ENCODE peak calls at places on chromosomes 11 and 22, in five cellular contexts. One of them, this sample, is unnamed.

GRCh38 chr11:74577624-74578396 is 14.6 kb upstream of the POLD3 start:
- DNase-seq in mucosa of descending colon: no peak
- DNase-seq in K562: no peak
- DNase-seq in ascending aorta: no peak
- DNase-seq in Calu3: no peak
- DNase-seq in this sample: no peak

GRCh38 chr11:20715464-20715863 is 46.1 kb downstream of the NELL1 start:
- DNase-seq in Calu3: no peak
- DNase-seq in mucosa of descending colon: no peak
- DNase-seq in K562: no peak
- DNase-seq in ascending aorta: no peak
- DNase-seq in this sample: no peak

GRCh38 chr22:47162865-47163264 is 400.4 kb downstream of the TBC1D22A start:
- DNase-seq in K562: no peak
- DNase-seq in ascending aorta: no peak
- DNase-seq in mucosa of descending colon: peak; percentile 14
- DNase-seq in Calu3: no peak
- DNase-seq in this sample: peak; percentile 16

GRCh38 chr22:46542011-46542985 is 4.9 kb upstream of the CELSR1 start:
- DNase-seq in K562: peak; percentile 52
- DNase-seq in ascending aorta: no peak
- DNase-seq in Calu3: peak; percentile 91
- DNase-seq in mucosa of descending colon: peak; percentile 85
- DNase-seq in this sample: peak; percentile 81

GRCh38 chr22:31250740-31251330 is 38.7 kb downstream of the LIMK2 start:
- DNase-seq in mucosa of descending colon: no peak
- DNase-seq in Calu3: no peak
- DNase-seq in K562: no peak
- DNase-seq in ascending aorta: no peak
- DNase-seq in this sample: no peak

GRCh38 chr11:119540370-119541125 is 117.6 kb upstream of the THY1 start:
- DNase-seq in K562: no peak
- DNase-seq in mucosa of descending colon: no peak
- DNase-seq in Calu3: no peak
- DNase-seq in ascending aorta: no peak
- DNase-seq in this sample: no peak

GRCh38 chr11:78420796-78421209 is 3.2 kb upstream of the GAB2 start:
- DNase-seq in K562: no peak
- DNase-seq in ascending aorta: peak; percentile 64
- DNase-seq in mucosa of descending colon: peak; percentile 46
- DNase-seq in Calu3: no peak
- DNase-seq in this sample: no peak

GRCh38 chr11:32615422-32615821 is 31.8 kb downstream of the EIF3M start:
- DNase-seq in K562: no peak
- DNase-seq in Calu3: no peak
- DNase-seq in ascending aorta: no peak
- DNase-seq in mucosa of descending colon: no peak
- DNase-seq in this sample: no peak

GRCh38 chr11:72732329-72732728 is 19.9 kb downstream of the ARAP1 start:
- DNase-seq in ascending aorta: no peak
- DNase-seq in mucosa of descending colon: no peak
- DNase-seq in K562: no peak
- DNase-seq in Calu3: no peak
- DNase-seq in this sample: no peak

GRCh38 chr11:123174196-123175183 is 20.6 kb downstream of the CLMP start:
- DNase-seq in Calu3: no peak
- DNase-seq in K562: no peak
- DNase-seq in mucosa of descending colon: no peak
- DNase-seq in ascending aorta: no peak
- DNase-seq in this sample: no peak

GRCh38 chr22:19895160-19895849 is 40.6 kb upstream of the GNB1L start:
- DNase-seq in Calu3: no peak
- DNase-seq in mucosa of descending colon: no peak
- DNase-seq in ascending aorta: no peak
- DNase-seq in K562: no peak
- DNase-seq in this sample: no peak

GRCh38 chr11:19939415-19939929 is 220.8 kb downstream of the DBX1 start:
- DNase-seq in Calu3: no peak
- DNase-seq in mucosa of descending colon: no peak
- DNase-seq in K562: no peak
- DNase-seq in ascending aorta: no peak
- DNase-seq in this sample: no peak

GRCh38 chr22:42876041-42876440 is 19.0 kb upstream of the ARFGAP3 start:
- DNase-seq in ascending aorta: no peak
- DNase-seq in K562: no peak
- DNase-seq in mucosa of descending colon: no peak
- DNase-seq in Calu3: no peak
- DNase-seq in this sample: no peak

GRCh38 chr22:42877158-42877557 is 20.1 kb upstream of the ARFGAP3 start:
- DNase-seq in mucosa of descending colon: no peak
- DNase-seq in Calu3: no peak
- DNase-seq in K562: no peak
- DNase-seq in ascending aorta: no peak
- DNase-seq in this sample: no peak

GRCh38 chr22:42879371-42880021 is 22.4 kb upstream of the ARFGAP3 start:
- DNase-seq in mucosa of descending colon: no peak
- DNase-seq in K562: no peak
- DNase-seq in Calu3: no peak
- DNase-seq in ascending aorta: no peak
- DNase-seq in this sample: no peak

GRCh38 chr22:42878561-42879305 is 21.7 kb upstream of the ARFGAP3 start:
- DNase-seq in K562: no peak
- DNase-seq in ascending aorta: no peak
- DNase-seq in mucosa of descending colon: no peak
- DNase-seq in Calu3: no peak
- DNase-seq in this sample: no peak

GRCh38 chr22:42877597-42878340 is 20.7 kb upstream of the ARFGAP3 start:
- DNase-seq in mucosa of descending colon: no peak
- DNase-seq in ascending aorta: no peak
- DNase-seq in K562: no peak
- DNase-seq in Calu3: no peak
- DNase-seq in this sample: no peak
- TF ChIP-seq CTCF in mucosa of descending colon: no peak
- TF ChIP-seq CTCF in ascending aorta: no peak
- TF ChIP-seq CTCF in K562: no peak
- TF ChIP-seq CTCF in Calu3: no peak
- TF ChIP-seq CTCF in this sample: no peak

DNA sequence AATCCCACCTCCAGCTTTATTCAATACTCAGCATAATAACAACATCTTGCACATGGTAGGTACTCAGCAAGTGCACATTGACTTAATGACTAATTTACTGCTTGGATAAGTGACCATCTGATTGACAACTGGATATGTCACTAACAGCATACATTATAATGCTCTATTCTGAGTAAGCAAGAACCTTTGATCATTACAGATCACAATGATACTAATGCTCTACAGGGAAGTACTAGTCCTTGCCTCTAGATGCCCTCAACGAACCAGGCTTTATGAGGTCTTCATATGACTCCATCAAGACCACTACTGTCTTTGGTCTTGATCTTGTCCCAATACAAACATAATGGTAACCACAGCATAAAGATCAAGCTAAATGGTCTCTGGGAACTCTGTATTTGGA is 167.6 kb upstream of the MTMR2 start:
- DNase-seq in Calu3: no peak
- DNase-seq in mucosa of descending colon: no peak
- DNase-seq in K562: no peak
- DNase-seq in ascending aorta: no peak
- DNase-seq in this sample: no peak
- TF ChIP-seq CTCF in Calu3: no peak
- TF ChIP-seq CTCF in mucosa of descending colon: no peak
- TF ChIP-seq CTCF in K562: peak; percentile 29
- TF ChIP-seq CTCF in ascending aorta: no peak
- TF ChIP-seq CTCF in this sample: no peak

DNA sequence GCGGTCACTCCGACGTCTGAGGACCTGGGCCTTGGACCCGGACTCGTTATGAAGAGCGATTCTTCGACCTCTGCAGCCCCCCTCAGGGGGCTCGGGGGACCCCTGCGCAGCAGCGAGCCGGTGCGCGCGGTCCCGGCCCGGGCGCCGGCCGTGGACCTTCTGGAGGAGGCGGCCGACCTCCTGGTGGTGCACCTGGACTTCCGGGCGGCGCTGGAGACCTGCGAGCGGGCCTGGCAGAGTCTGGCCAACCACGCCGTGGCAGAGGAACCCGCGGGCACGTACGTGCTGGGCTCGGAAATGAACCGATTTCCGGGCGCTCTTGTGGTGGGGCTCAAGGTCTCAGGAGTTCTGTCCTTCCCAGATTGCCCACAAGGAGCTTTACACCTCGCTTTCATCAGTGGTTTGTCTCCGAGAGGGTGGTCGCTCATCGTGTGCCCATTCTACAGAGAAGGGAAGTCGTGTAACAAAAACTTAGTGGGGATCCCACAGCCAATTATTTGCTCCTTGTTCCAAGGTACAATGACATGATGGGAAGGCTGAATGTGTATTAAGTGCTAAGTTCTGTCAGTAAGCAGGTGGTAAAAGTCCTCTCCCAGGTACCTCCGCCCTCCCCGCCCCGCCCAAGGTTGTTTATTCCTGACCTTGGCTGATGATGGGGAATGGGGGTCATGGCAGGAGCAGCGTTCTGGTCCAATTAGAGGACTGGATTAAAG is 695 bp downstream of the PEX26 start:
- DNase-seq in Calu3: peak; percentile 69
- DNase-seq in K562: peak; percentile 34
- DNase-seq in ascending aorta: no peak
- DNase-seq in mucosa of descending colon: peak; percentile 78
- DNase-seq in this sample: no peak
- TF ChIP-seq CTCF in Calu3: no peak
- TF ChIP-seq CTCF in K562: no peak
- TF ChIP-seq CTCF in ascending aorta: no peak
- TF ChIP-seq CTCF in mucosa of descending colon: no peak
- TF ChIP-seq CTCF in this sample: peak; percentile 22

GRCh38 chr11:7657306-7658025 is 15.8 kb downstream of the CYB5R2 start:
- DNase-seq in mucosa of descending colon: no peak
- DNase-seq in Calu3: peak; percentile 64
- DNase-seq in K562: peak; percentile 76
- DNase-seq in ascending aorta: peak; percentile 21
- DNase-seq in this sample: no peak
- TF ChIP-seq CTCF in mucosa of descending colon: no peak
- TF ChIP-seq CTCF in Calu3: peak; percentile 60
- TF ChIP-seq CTCF in K562: peak; percentile 70
- TF ChIP-seq CTCF in ascending aorta: peak; percentile 18
- TF ChIP-seq CTCF in this sample: peak; percentile 25

GRCh38 chr11:14358729-14359439 is at the start of gene RRAS2:
- DNase-seq in ascending aorta: no peak
- DNase-seq in mucosa of descending colon: peak; percentile 84
- DNase-seq in Calu3: peak; percentile 81
- DNase-seq in K562: peak; percentile 88
- DNase-seq in this sample: peak; percentile 84

GRCh38 chr11:14356342-14356741 is 2.6 kb downstream of the RRAS2 start:
- DNase-seq in ascending aorta: no peak
- DNase-seq in Calu3: no peak
- DNase-seq in mucosa of descending colon: no peak
- DNase-seq in K562: no peak
- DNase-seq in this sample: no peak

GRCh38 chr11:14359573-14360031 is 619 bp upstream of the RRAS2 start:
- DNase-seq in K562: no peak
- DNase-seq in ascending aorta: no peak
- DNase-seq in mucosa of descending colon: no peak
- DNase-seq in Calu3: no peak
- DNase-seq in this sample: no peak

GRCh38 chr11:14360976-14361375 is 2.0 kb upstream of the RRAS2 start:
- DNase-seq in ascending aorta: no peak
- DNase-seq in Calu3: no peak
- DNase-seq in K562: peak; percentile 30
- DNase-seq in mucosa of descending colon: no peak
- DNase-seq in this sample: no peak

DNA sequence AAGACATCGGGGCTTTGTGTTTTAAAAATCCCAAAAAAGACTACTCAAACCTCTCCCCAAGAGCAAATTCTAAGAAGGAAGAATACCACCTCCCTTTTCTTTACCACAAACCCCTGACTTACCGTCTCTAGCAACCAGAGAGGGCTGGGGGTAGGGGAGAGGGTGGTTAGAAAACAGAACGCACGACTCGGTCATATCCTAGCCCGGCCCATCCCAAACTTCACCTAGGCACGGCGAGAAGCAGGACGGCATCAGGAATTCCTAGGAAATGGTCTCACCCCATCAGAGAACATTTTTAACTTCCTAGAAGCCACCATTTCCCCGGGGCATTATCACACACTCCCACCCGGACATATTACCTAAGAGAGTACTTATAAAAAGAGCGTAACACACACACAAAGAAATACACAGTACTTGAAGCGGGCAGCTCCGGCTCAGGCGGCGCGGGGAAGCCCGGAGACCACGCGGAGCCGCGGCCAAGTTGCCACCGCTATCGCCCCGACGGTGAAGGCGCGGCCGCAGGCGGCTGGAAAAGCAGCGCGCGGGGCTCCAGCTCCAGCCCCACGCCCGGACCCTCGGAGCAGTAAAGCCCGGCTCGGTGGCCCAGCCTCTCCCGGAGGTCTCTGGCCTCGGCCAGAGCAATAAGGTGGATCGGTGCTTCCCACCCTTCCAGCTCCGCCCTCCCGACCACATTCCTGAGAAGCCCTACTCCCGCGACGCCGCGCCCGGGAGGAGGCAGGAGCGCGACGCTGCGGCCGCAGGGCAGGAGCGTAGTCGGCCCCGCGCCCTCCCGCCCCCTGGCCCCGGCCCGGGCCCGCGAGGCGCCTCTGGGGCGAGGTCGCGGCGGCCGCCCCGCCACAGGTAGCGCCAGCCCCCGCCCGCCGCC is 897 bp downstream of the RRAS2 start:
- DNase-seq in K562: peak; percentile 62
- DNase-seq in mucosa of descending colon: peak; percentile 79
- DNase-seq in Calu3: peak; percentile 70
- DNase-seq in ascending aorta: no peak
- DNase-seq in this sample: peak; percentile 76
- TF ChIP-seq CTCF in K562: no peak
- TF ChIP-seq CTCF in mucosa of descending colon: no peak
- TF ChIP-seq CTCF in Calu3: no peak
- TF ChIP-seq CTCF in ascending aorta: no peak
- TF ChIP-seq CTCF in this sample: no peak

GRCh38 chr11:3227568-3228444 is 4.4 kb downstream of the MRGPRE start:
- DNase-seq in ascending aorta: no peak
- DNase-seq in mucosa of descending colon: no peak
- DNase-seq in Calu3: no peak
- DNase-seq in K562: no peak
- DNase-seq in this sample: no peak
- TF ChIP-seq CTCF in ascending aorta: no peak
- TF ChIP-seq CTCF in mucosa of descending colon: no peak
- TF ChIP-seq CTCF in Calu3: no peak
- TF ChIP-seq CTCF in K562: no peak
- TF ChIP-seq CTCF in this sample: no peak

GRCh38 chr11:18012906-18013781 is at the start of gene SERGEF:
- DNase-seq in Calu3: peak; percentile 98
- DNase-seq in K562: peak; percentile 95
- DNase-seq in mucosa of descending colon: peak; percentile 98
- DNase-seq in ascending aorta: peak; percentile 74
- DNase-seq in this sample: peak; percentile 71
- TF ChIP-seq CTCF in Calu3: no peak
- TF ChIP-seq CTCF in K562: no peak
- TF ChIP-seq CTCF in mucosa of descending colon: no peak
- TF ChIP-seq CTCF in ascending aorta: peak; percentile 20
- TF ChIP-seq CTCF in this sample: peak; percentile 19

GRCh38 chr11:118343981-118344521 is at the start of gene CD3G:
- DNase-seq in K562: no peak
- DNase-seq in Calu3: no peak
- DNase-seq in ascending aorta: no peak
- DNase-seq in mucosa of descending colon: peak; percentile 50
- DNase-seq in this sample: no peak
- TF ChIP-seq CTCF in K562: no peak
- TF ChIP-seq CTCF in Calu3: no peak
- TF ChIP-seq CTCF in ascending aorta: no peak
- TF ChIP-seq CTCF in mucosa of descending colon: no peak
- TF ChIP-seq CTCF in this sample: no peak